ENCODE peak calls at places on chromosomes 7 and 10, in ten cellular contexts. V is tibial artery, U is GM23338, E is body of pancreas, Q is A549, X is cardiac muscle cell, F is gastrocnemius medialis, P is stomach, N is esophagus squamous epithelium, W is IMR-90. B is an unnamed sample.

GRCh38 chr10:96758423-96758822 is 38.1 kb upstream of the PIK3AP1 start:
- DNase-seq in W (no peak), X (no peak), U (no peak), F (no peak), V (peak; percentile 28), P (no peak), Q (no peak), N (no peak), E (peak; percentile 44), B (no peak)

GRCh38 chr7:84196007-84196551 is 1.5 kb upstream of the SEMA3A start:
- DNase-seq in Q (no peak), X (peak; percentile 66), F (no peak), W (peak; percentile 77), E (no peak), U (peak; percentile 35), V (no peak), N (no peak), P (no peak), B (no peak)

GRCh38 chr7:351256-351655 is 61.3 kb downstream of the FOXL3 start:
- DNase-seq in F (no peak), N (no peak), E (no peak), W (no peak), U (no peak), V (no peak), Q (no peak), P (no peak), X (no peak), B (no peak)

GRCh38 chr10:43622022-43622421 is 15.8 kb downstream of the ZNF485 start:
- DNase-seq in Q (no peak), V (no peak), P (no peak), W (no peak), F (no peak), U (no peak), X (no peak), N (no peak), E (no peak), B (no peak)

GRCh38 chr7:82241371-82241770 is 202.2 kb downstream of the CACNA2D1 start:
- DNase-seq in U (no peak), X (no peak), N (no peak), F (no peak), Q (no peak), E (no peak), P (no peak), V (no peak), W (no peak), B (no peak)

GRCh38 chr10:95241533-95241932 is 47.5 kb downstream of the ACSM6 start:
- DNase-seq in N (no peak), E (no peak), X (no peak), P (peak; percentile 52), V (no peak), U (no peak), Q (no peak), F (no peak), W (no peak), B (peak; percentile 74)

GRCh38 chr7:1931248-1931950 is 261.3 kb downstream of the ELFN1 start:
- DNase-seq in P (no peak), U (no peak), V (no peak), F (no peak), E (no peak), Q (no peak), X (peak; percentile 32), W (peak; percentile 39), N (no peak), B (no peak)

GRCh38 chr10:115432188-115432819 is 339.1 kb downstream of the ATRNL1 start:
- DNase-seq in X (peak; percentile 11), E (no peak), N (no peak), V (no peak), Q (peak; percentile 2), P (no peak), U (peak; percentile 41), W (peak; percentile 6), F (no peak), B (no peak)

GRCh38 chr7:20218261-20218660 is 1.1 kb upstream of the MACC1 start:
- DNase-seq in V (no peak), X (no peak), N (no peak), W (no peak), Q (no peak), P (no peak), U (peak; percentile 30), E (no peak), F (no peak), B (no peak)

GRCh38 chr10:127157506-127158205 is 38.7 kb downstream of the INSYN2A start:
- DNase-seq in Q (no peak), X (peak; percentile 12), V (no peak), N (no peak), U (no peak), W (peak; percentile 23), F (no peak), P (no peak), E (no peak), B (no peak)

GRCh38 chr10:121027390-121027789 is 176.2 kb downstream of the WDR11 start:
- DNase-seq in X (no peak), V (no peak), Q (no peak), F (no peak), W (no peak), U (no peak), E (no peak), P (no peak), N (no peak), B (no peak)

GRCh38 chr10:16995867-16996529 is 133.6 kb downstream of the CUBN start:
- DNase-seq in F (no peak), N (no peak), W (peak; percentile 68), X (peak; percentile 85), V (no peak), U (peak; percentile 48), Q (no peak), E (no peak), P (no peak), B (no peak)

GRCh38 chr10:71598673-71599072 is 120.9 kb downstream of the C10orf105 start:
- DNase-seq in N (peak; percentile 18), U (no peak), F (peak; percentile 91), V (peak; percentile 92), E (peak; percentile 82), Q (no peak), W (no peak), X (peak; percentile 87), P (peak; percentile 42), B (peak; percentile 78)

GRCh38 chr7:8051373-8051772 is 82.8 kb downstream of the GLCCI1 start:
- DNase-seq in F (no peak), X (no peak), P (no peak), N (no peak), W (no peak), U (no peak), Q (no peak), E (no peak), V (no peak), B (no peak)
- TF ChIP-seq CTCF in F (no peak), X (no peak), P (no peak), N (no peak), W (no peak), U (no peak), Q (no peak), E (no peak), V (no peak), B (no peak)

DNA sequence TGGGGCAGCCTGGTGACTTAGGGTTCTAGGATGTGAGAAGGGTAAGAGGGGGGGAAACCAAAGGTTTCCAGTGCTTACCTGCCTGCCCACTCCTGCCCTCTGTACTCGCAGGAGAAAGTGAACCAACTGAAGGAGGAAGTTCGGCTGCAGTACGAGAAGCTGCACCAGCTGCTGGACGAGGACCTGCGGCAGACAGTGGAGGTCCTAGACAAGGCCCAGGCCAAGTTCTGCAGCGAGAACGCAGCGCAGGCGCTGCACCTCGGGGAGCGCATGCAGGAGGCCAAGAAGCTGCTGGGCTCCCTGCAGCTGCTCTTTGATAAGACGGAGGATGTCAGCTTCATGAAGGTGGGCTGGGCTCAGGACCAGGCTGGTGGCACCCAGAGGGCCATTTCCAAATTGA is 10.7 kb downstream of the TRIM8 start:
- DNase-seq in Q (no peak), U (no peak), F (no peak), P (no peak), E (no peak), V (no peak), X (no peak), N (no peak), W (no peak), B (no peak)
- H3K4me1 ChIP-seq in Q (peaks cover 25% of the 10 kb centered on the region), U (peaks cover 20% of the 10 kb centered on the region), F (peaks cover 25% of the 10 kb centered on the region), P (peaks cover 99% of the 10 kb centered on the region), E (peaks cover 89% of the 10 kb centered on the region), V (peaks cover 62% of the 10 kb centered on the region), X (peaks cover 5% of the 10 kb centered on the region), N (peaks cover 41% of the 10 kb centered on the region), W (peaks cover 11% of the 10 kb centered on the region), B (peaks cover 86% of the 10 kb centered on the region)

DNA sequence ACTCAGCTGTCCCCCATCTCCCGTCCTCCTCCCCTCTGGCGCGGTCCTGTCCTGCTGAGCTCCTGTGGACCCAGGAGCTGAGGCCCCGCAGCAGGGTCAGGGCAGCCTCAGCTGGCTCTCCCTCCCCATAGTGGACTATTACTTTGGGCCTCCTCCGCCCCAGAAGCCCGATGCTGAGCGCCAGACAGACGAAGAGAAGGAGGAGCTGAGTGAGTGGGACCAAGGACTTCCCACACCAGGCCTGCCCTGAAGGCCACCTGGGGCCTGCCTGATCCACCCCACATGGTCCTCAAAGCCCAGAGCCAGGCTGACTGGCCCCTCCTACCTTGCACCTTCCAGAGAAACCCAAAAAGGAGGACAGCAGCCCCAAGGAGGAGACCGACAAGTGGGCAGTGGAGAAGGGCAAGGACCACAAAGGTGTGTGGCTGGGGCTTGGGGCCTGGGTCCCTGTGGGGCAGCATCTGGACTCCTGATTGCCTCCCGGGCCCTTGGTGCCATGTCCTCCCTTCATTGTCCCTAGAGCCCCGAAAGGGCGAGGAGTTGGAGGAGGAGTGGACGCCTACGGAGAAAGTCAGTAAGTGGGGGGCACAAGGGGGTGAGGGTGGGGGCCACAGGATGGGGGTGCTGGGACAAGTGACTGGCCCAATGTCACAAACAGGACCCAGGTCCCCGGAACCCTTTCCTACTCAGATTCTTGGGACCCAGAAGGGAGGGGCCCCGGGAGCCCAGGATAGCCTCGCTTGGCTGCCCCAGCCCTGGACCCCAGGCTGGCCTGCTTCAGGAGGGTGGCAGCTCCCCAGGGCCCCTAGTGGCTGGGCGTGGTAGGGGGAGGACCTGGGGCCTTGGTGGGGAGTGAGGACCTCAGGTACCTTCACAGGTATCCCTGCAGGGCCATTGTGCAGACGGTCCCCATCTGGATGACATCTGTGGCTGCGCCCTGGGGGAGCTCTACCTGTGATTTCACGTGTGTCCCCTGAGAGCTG is 4.9 kb downstream of the AEBP1 start:
- DNase-seq in W (no peak), U (no peak), F (no peak), E (no peak), N (no peak), P (no peak), X (no peak), Q (no peak), V (no peak), B (no peak)
- TF ChIP-seq CTCF in W (no peak), U (no peak), F (no peak), E (no peak), N (no peak), P (no peak), X (no peak), Q (no peak), V (no peak), B (no peak)

DNA sequence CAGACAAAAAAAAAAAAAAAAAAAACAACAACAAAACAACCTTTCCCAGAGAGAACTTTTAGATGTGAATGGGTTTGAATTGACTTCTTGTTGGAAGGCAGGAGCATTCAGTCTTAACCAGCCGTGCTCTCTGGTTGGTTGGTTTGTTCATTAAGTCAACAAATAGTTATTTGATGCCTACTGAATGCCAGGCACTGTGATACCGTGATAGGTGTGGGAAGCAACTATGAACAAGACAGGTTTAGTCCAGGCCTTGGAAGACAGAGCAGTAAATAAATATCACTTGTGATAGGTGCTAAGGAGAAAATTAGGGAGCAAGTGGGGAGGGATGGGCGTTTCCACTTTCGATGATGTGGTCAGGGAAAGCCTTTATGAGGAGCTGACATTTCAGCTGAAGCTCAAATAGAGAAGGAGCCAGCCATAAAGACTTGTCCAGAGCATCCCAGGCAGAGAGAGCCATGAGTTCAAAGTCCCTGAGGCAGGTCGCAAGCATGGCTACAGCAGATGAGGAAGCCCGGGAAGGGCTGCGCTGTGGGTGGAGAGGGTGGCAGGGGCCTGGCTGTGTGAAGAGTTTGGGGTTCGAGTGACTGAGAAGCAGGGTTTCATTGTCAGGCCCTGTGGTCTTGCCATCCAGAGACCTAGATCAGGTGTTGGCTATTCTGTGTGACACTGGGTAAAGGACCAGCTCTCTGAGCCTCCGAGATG is 8.0 kb downstream of the TSPAN15 start:
- DNase-seq in E (no peak), P (no peak), U (no peak), F (no peak), X (no peak), Q (no peak), V (no peak), W (no peak), N (no peak), B (no peak)
- H3K4me1 ChIP-seq in E (peaks cover 36% of the 10 kb centered on the region), P (peaks cover 100% of the 10 kb centered on the region), U (no peaks in the 10 kb centered on the region), F (peaks cover 90% of the 10 kb centered on the region), X (peaks cover 77% of the 10 kb centered on the region), Q (peaks cover 61% of the 10 kb centered on the region), V (peaks cover 26% of the 10 kb centered on the region), W (no peaks in the 10 kb centered on the region), N (peaks cover 40% of the 10 kb centered on the region), B (peaks cover 38% of the 10 kb centered on the region)